ENCODE peak calls at places on chromosome 7, in ten cellular contexts. R is RWPE1, Z is lower lobe of right lung, S is transverse colon, Y is body of pancreas, A is adrenal gland, X is right cardiac atrium, P is GM23248, F is substantia nigra, E is aorta. V is an unnamed sample.

GRCh38 chr7:37999673-38000072 is 79.2 kb downstream of the EPDR1 start:
- DNase-seq in Z (no peak), X (no peak), S (no peak), A (no peak), R (no peak), P (no peak), Y (no peak), E (no peak), F (no peak), V (no peak)

GRCh38 chr7:8035647-8036518 is 67.3 kb downstream of the GLCCI1 start:
- DNase-seq in A (no peak), E (no peak), R (no peak), P (peak; percentile 47), S (no peak), X (no peak), Y (no peak), Z (no peak), F (no peak), V (peak; percentile 3)

GRCh38 chr7:45574521-45575500 is 643 bp downstream of the ADCY1 start:
- DNase-seq in X (peak; percentile 79), F (no peak), R (peak; percentile 32), Z (no peak), P (peak; percentile 73), E (no peak), S (no peak), A (no peak), Y (peak; percentile 22), V (no peak)

GRCh38 chr7:109549461-109549860 is 979.8 kb downstream of the DNAJB9 start:
- DNase-seq in F (no peak), P (no peak), R (no peak), Y (no peak), S (no peak), Z (no peak), A (no peak), X (no peak), E (no peak), V (no peak)

GRCh38 chr7:74371381-74372059 is 82.2 kb upstream of the GTF2IRD1 start:
- DNase-seq in X (no peak), A (no peak), Y (peak; percentile 41), E (no peak), S (peak; percentile 66), R (peak; percentile 32), P (no peak), F (peak; percentile 33), Z (no peak), V (no peak)

GRCh38 chr7:144835166-144835611 is 664 bp downstream of the TPK1 start:
- DNase-seq in S (peak; percentile 63), A (peak; percentile 51), E (peak; percentile 52), Z (peak; percentile 50), X (peak; percentile 70), F (peak; percentile 45), P (peak; percentile 72), R (no peak), Y (no peak), V (no peak)

GRCh38 chr7:24283559-24283899 is 461 bp upstream of the NPY start:
- DNase-seq in Z (no peak), E (no peak), A (no peak), Y (no peak), S (no peak), F (no peak), P (no peak), X (no peak), R (no peak), V (no peak)

GRCh38 chr7:24819916-24820689 is 62.8 kb upstream of the GSDME start:
- DNase-seq in F (peak; percentile 56), Z (peak; percentile 80), E (peak; percentile 84), S (peak; percentile 86), A (peak; percentile 82), R (peak; percentile 80), P (peak; percentile 93), Y (peak; percentile 88), X (peak; percentile 87), V (peak; percentile 64)

DNA sequence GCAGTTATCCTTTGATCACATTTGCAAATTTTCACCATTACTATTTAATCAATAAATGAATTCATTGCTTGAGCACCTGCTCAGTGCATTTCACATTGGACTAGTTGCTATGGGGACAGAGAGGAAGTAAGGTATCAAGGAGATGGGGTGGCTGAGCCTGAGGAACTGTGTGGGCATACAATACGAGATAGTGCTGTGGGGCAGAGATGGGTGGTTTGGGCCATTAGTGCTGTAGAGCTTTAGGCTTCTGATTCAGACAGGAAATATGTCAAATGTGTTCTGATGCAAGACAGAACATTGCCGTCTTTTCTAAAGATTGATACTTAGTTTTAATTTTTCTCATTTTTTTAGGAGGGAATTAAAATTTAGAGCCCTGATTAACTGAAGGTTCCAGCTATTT is 13.3 kb downstream of the ITGB8 start:
- DNase-seq in P (no peak), Y (no peak), E (no peak), X (no peak), Z (no peak), R (no peak), S (no peak), F (no peak), A (no peak), V (no peak)
- H3K27ac ChIP-seq in P (no peak overlapping the region), Y (no peak overlapping the region), E (no peak overlapping the region), X (no peak overlapping the region), Z (no peak overlapping the region), R (no peak overlapping the region), S (no peak overlapping the region), F (peak overlapping the region; percentile 15), A (no peak overlapping the region), V (no peak overlapping the region)

GRCh38 chr7:103832438-103832837 is 157.0 kb downstream of the RELN start:
- DNase-seq in E (no peak), R (no peak), P (no peak), A (no peak), Y (no peak), F (no peak), S (no peak), Z (no peak), X (no peak), V (no peak)
- H3K27ac ChIP-seq in E (no peak overlapping the region), R (no peak overlapping the region), P (no peak overlapping the region), A (no peak overlapping the region), Y (no peak overlapping the region), F (no peak overlapping the region), S (no peak overlapping the region), Z (no peak overlapping the region), X (no peak overlapping the region), V (no peak overlapping the region)

GRCh38 chr7:157821959-157822687 is 485.3 kb downstream of the DNAJB6 start:
- DNase-seq in R (no peak), E (no peak), X (no peak), Y (no peak), A (no peak), Z (no peak), S (no peak), F (no peak), P (no peak), V (no peak)

GRCh38 chr7:157818701-157819516 is 482.1 kb downstream of the DNAJB6 start:
- DNase-seq in F (no peak), Y (no peak), P (no peak), X (no peak), Z (peak; percentile 16), R (no peak), S (no peak), A (no peak), E (peak; percentile 27), V (no peak)

GRCh38 chr7:157822688-157823031 is 485.9 kb downstream of the DNAJB6 start:
- DNase-seq in X (no peak), F (no peak), S (no peak), R (no peak), Z (no peak), E (no peak), Y (no peak), P (no peak), A (no peak), V (no peak)

GRCh38 chr7:157819517-157819807 is 482.7 kb downstream of the DNAJB6 start:
- DNase-seq in S (no peak), P (no peak), X (no peak), Y (no peak), Z (peak; percentile 18), A (no peak), F (no peak), E (peak; percentile 17), R (no peak), V (no peak)

GRCh38 chr7:157820796-157821195 is 484.0 kb downstream of the DNAJB6 start:
- DNase-seq in P (no peak), E (peak; percentile 19), X (no peak), R (no peak), S (no peak), F (no peak), Z (peak; percentile 4), A (no peak), Y (no peak), V (no peak)
- H3K27ac ChIP-seq in P (no peak overlapping the region), E (no peak overlapping the region), X (no peak overlapping the region), R (no peak overlapping the region), S (no peak overlapping the region), F (no peak overlapping the region), Z (no peak overlapping the region), A (no peak overlapping the region), Y (no peak overlapping the region), V (no peak overlapping the region)

GRCh38 chr7:84393776-84394175 is 199.2 kb upstream of the SEMA3A start:
- DNase-seq in A (no peak), E (no peak), X (no peak), P (peak; percentile 66), Y (no peak), S (no peak), Z (no peak), F (no peak), R (no peak), V (no peak)

GRCh38 chr7:84389242-84389641 is 194.7 kb upstream of the SEMA3A start:
- DNase-seq in P (no peak), E (no peak), Z (no peak), F (no peak), A (no peak), R (no peak), X (no peak), Y (no peak), S (no peak), V (no peak)

GRCh38 chr7:84399661-84400060 is 205.1 kb upstream of the SEMA3A start:
- DNase-seq in X (no peak), E (no peak), A (no peak), Z (no peak), F (no peak), Y (no peak), S (no peak), P (no peak), R (no peak), V (no peak)

DNA sequence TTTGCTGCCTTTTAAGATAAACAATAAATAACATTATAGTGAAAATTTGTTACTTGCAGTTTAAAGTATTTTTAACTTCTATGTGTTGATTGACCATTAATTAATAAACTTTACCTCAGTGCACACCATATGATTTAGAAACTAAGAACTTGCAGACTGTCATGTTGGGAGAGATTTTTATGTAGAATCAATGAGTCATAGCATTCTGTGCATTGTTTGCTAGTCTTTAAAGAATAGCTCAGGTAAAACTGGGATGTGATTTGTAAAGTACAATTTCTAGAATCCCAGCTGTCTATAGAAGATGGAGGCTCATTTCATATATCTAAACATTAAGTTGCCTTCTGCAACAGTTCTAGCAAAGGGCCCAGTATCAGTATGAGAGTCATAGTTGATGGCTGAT is 199.6 kb upstream of the SEMA3A start:
- DNase-seq in A (no peak), Z (no peak), P (peak; percentile 9), Y (no peak), X (no peak), F (no peak), R (peak; percentile 17), S (no peak), E (no peak), V (no peak)
- H3K27ac ChIP-seq in A (no peak overlapping the region), Z (no peak overlapping the region), P (no peak overlapping the region), Y (no peak overlapping the region), X (no peak overlapping the region), F (no peak overlapping the region), R (no peak overlapping the region), S (no peak overlapping the region), E (no peak overlapping the region), V (no peak overlapping the region)

GRCh38 chr7:23273141-23273599 is 26.0 kb upstream of the MALSU1 start:
- DNase-seq in E (peak; percentile 88), X (peak; percentile 94), S (peak; percentile 94), Y (peak; percentile 97), P (peak; percentile 77), Z (peak; percentile 94), F (peak; percentile 6), R (peak; percentile 86), A (peak; percentile 84), V (peak; percentile 83)
- H3K27ac ChIP-seq in E (no peak overlapping the region), X (no peak overlapping the region), S (no peak overlapping the region), Y (no peak overlapping the region), P (no peak overlapping the region), Z (no peak overlapping the region), F (no peak overlapping the region), R (peak overlapping the region; percentile 14), A (no peak overlapping the region), V (peak overlapping the region; percentile 26)

V was measured in epithelial cell of prostate.